ENCODE peak calls at places on chromosomes 2 and 18, in eight cellular contexts. N is HuH-7; U is DMS153; J is AG04450; X is CD8-positive, alpha-beta memory T cell; M is NCI-H748 treated with DMSO at 0.1 percent for 48 hours; D is RPMI7951; E is left ventricle myocardium inferior. B is an unnamed sample.

GRCh38 chr2:121075641-121076500 is 209.1 kb downstream of the TFCP2L1 start:
- DNase-seq in E (no peak), J (no peak), N (no peak), U (no peak), X (no peak), D (peak), M (peak), B (peak)

GRCh38 chr2:26724004-26724750 is 31.7 kb downstream of the KCNK3 start:
- DNase-seq in X (no peak), J (no peak), U (no peak), M (no peak), D (peak), E (peak), N (no peak), B (peak)

GRCh38 chr2:239991689-239992314 is 33.3 kb downstream of the NDUFA10 start:
- DNase-seq in J (peak), U (no peak), N (peak), X (peak), E (no peak), D (peak), M (peak), B (peak)

GRCh38 chr2:145138626-145139025 is 618.7 kb upstream of the ZEB2 start:
- DNase-seq in J (no peak), E (no peak), X (no peak), D (no peak), U (no peak), M (no peak), N (no peak), B (no peak)

GRCh38 chr18:35030234-35030989 is 10.8 kb upstream of the MAPRE2 start:
- DNase-seq in M (no peak), N (no peak), E (no peak), D (no peak), U (peak), X (peak), J (no peak), B (no peak)

GRCh38 chr18:56009451-56009850 is 421.5 kb upstream of the TCF4 start:
- DNase-seq in J (no peak), X (no peak), D (peak), E (no peak), U (no peak), M (no peak), N (no peak), B (no peak)

GRCh38 chr2:236180831-236181453 is 12.8 kb upstream of the GBX2 start:
- DNase-seq in E (no peak), X (no peak), J (peak), N (peak), D (peak), U (no peak), M (peak), B (peak)

GRCh38 chr2:23760746-23761145 is 166.2 kb downstream of the ATAD2B start:
- DNase-seq in E (no peak), D (peak), N (no peak), U (no peak), X (no peak), M (no peak), J (peak), B (no peak)

GRCh38 chr2:74221091-74221490 is 22.7 kb downstream of the MTHFD2 start:
- DNase-seq in X (no peak), M (no peak), E (no peak), N (no peak), U (no peak), J (no peak), D (no peak), B (no peak)

GRCh38 chr2:157032019-157032418 is 225.5 kb upstream of the GALNT5 start:
- DNase-seq in X (no peak), J (peak), N (no peak), D (peak), M (no peak), U (no peak), E (no peak), B (peak)

GRCh38 chr2:132607407-132607806 is 62.6 kb downstream of the LYPD1 start:
- DNase-seq in U (no peak), M (no peak), J (no peak), E (no peak), N (no peak), X (no peak), D (no peak), B (no peak)

GRCh38 chr2:165627463-165627862 is 158.0 kb downstream of the CSRNP3 start:
- DNase-seq in X (no peak), N (no peak), U (no peak), J (peak), M (no peak), D (no peak), E (no peak), B (peak)

GRCh38 chr2:117832905-117833613 is 18.6 kb downstream of the DDX18 start:
- DNase-seq in D (peak), E (no peak), J (no peak), M (no peak), N (no peak), U (no peak), X (no peak), B (no peak)

GRCh38 chr2:231421051-231421580 is 25.6 kb downstream of the B3GNT7 start:
- DNase-seq in E (no peak), D (no peak), X (no peak), U (no peak), N (no peak), M (no peak), J (no peak), B (no peak)